ENCODE peak calls at places on chromosomes 6 and 20, in six cellular contexts. D is uterus, A is heart left ventricle, I is esophagus squamous epithelium, Z is body of pancreas, L is H54. E is an unnamed sample.

GRCh38 chr6:154202334-154202733 is 154.3 kb downstream of the IPCEF1 start:
- DNase-seq in Z (no peak), L (no peak), I (no peak), D (no peak), A (no peak), E (no peak)

GRCh38 chr6:106510090-106510970 is 119.0 kb downstream of the RTN4IP1 start:
- DNase-seq in Z (peak; percentile 73), D (peak; percentile 42), L (no peak), I (no peak), A (peak; percentile 54), E (peak; percentile 62)

GRCh38 chr6:43359381-43359780 is 10.1 kb downstream of the ZNF318 start:
- DNase-seq in A (no peak), D (no peak), I (no peak), Z (no peak), L (no peak), E (no peak)

GRCh38 chr6:117711369-117711768 is 36.1 kb downstream of the NUS1 start:
- DNase-seq in D (no peak), I (no peak), A (no peak), L (no peak), Z (no peak), E (no peak)

GRCh38 chr6:34684364-34684763 is 12.2 kb downstream of the ILRUN start:
- DNase-seq in L (no peak), Z (no peak), D (no peak), I (no peak), A (no peak), E (no peak)

GRCh38 chr6:158467923-158468322 is 92.0 kb upstream of the TMEM181 start:
- DNase-seq in I (no peak), L (no peak), D (no peak), Z (no peak), A (no peak), E (no peak)

GRCh38 chr6:68326762-68327161 is 308.3 kb upstream of the ADGRB3 start:
- DNase-seq in Z (no peak), L (no peak), A (no peak), D (no peak), I (no peak), E (peak; percentile 60)

GRCh38 chr20:45358282-45359068 is 4.5 kb upstream of the SYS1 start:
- DNase-seq in L (no peak), D (peak; percentile 94), Z (peak; percentile 71), I (no peak), A (peak; percentile 79), E (peak; percentile 95)

GRCh38 chr20:50038574-50038991 is 55.8 kb downstream of the SNAI1 start:
- DNase-seq in D (no peak), Z (no peak), I (no peak), L (no peak), A (no peak), E (no peak)

GRCh38 chr6:125585470-125585869 is 164.0 kb upstream of the HEY2 start:
- DNase-seq in I (no peak), Z (no peak), L (no peak), A (no peak), D (no peak), E (no peak)

GRCh38 chr20:63287697-63288580 is 5.0 kb upstream of the COL20A1 start:
- DNase-seq in D (no peak), L (no peak), Z (no peak), A (no peak), I (no peak), E (no peak)

GRCh38 chr6:16430661-16431089 is 192.3 kb downstream of the GMPR start:
- DNase-seq in A (no peak), I (no peak), L (no peak), Z (no peak), D (no peak), E (no peak)

GRCh38 chr20:33796263-33796906 is 14.8 kb upstream of the CHMP4B start:
- DNase-seq in D (no peak), I (no peak), A (no peak), L (no peak), Z (peak; percentile 89), E (no peak)

GRCh38 chr6:137866200-137866913 is 702 bp upstream of the TNFAIP3 start:
- DNase-seq in L (peak; percentile 31), Z (no peak), D (peak; percentile 68), I (no peak), A (peak; percentile 50), E (peak; percentile 57)

GRCh38 chr6:108798672-108799355 is 49.4 kb upstream of the ARMC2 start:
- DNase-seq in L (no peak), D (peak; percentile 32), I (no peak), A (peak; percentile 37), Z (peak; percentile 41), E (no peak)

GRCh38 chr6:161137839-161138544 is 135.9 kb downstream of the AGPAT4 start:
- DNase-seq in Z (no peak), D (no peak), I (no peak), A (no peak), L (no peak), E (no peak)

GRCh38 chr20:9508240-9508661 is 6.1 kb upstream of the LAMP5 start:
- DNase-seq in Z (no peak), L (no peak), I (no peak), D (no peak), A (no peak), E (no peak)

GRCh38 chr20:59574308-59574707 is 30.0 kb upstream of the PHACTR3 start:
- DNase-seq in D (no peak), A (no peak), I (no peak), L (no peak), Z (no peak), E (no peak)

GRCh38 chr20:43799150-43799711 is 72.4 kb upstream of the GTSF1L start:
- DNase-seq in A (no peak), Z (no peak), I (no peak), D (no peak), L (no peak), E (no peak)

GRCh38 chr20:653110-653589 is at the start of gene SRXN1:
- DNase-seq in D (peak; percentile 90), A (peak; percentile 94), Z (peak; percentile 94), L (peak; percentile 96), I (peak; percentile 39), E (peak; percentile 63)

GRCh38 chr6:49646130-49646824 is 9.6 kb upstream of the RHAG start:
- DNase-seq in Z (no peak), D (no peak), L (no peak), I (no peak), A (no peak), E (no peak)

GRCh38 chr6:100339574-100340255 is 125.0 kb downstream of the SIM1 start:
- DNase-seq in I (no peak), A (no peak), Z (peak; percentile 9), D (no peak), L (no peak), E (no peak)

GRCh38 chr6:128739112-128739511 is 143.8 kb upstream of the LAMA2 start:
- DNase-seq in L (no peak), I (no peak), Z (no peak), D (no peak), A (no peak), E (no peak)

GRCh38 chr20:58890454-58891075 is 38.0 kb downstream of the GNAS start:
- DNase-seq in A (peak; percentile 90), Z (peak; percentile 67), L (peak; percentile 49), I (no peak), D (peak; percentile 83), E (peak; percentile 69)

GRCh38 chr6:28105286-28105685 is 19.1 kb upstream of the ZSCAN16 start:
- DNase-seq in Z (no peak), A (no peak), D (no peak), L (peak; percentile 14), I (no peak), E (no peak)

GRCh38 chr6:30887901-30888300 is 3.6 kb downstream of the DDR1 start:
- DNase-seq in A (no peak), Z (no peak), I (no peak), L (no peak), D (no peak), E (no peak)

GRCh38 chr20:13256606-13257005 is 35.5 kb downstream of the ISM1 start:
- DNase-seq in I (no peak), L (no peak), D (no peak), Z (no peak), A (no peak), E (no peak)

GRCh38 chr6:15157479-15157878 is 88.4 kb upstream of the JARID2 start:
- DNase-seq in I (no peak), D (no peak), L (no peak), Z (no peak), A (no peak), E (no peak)

GRCh38 chr6:15148356-15149058 is 97.4 kb upstream of the JARID2 start:
- DNase-seq in Z (no peak), A (no peak), I (no peak), L (peak; percentile 27), D (no peak), E (no peak)

GRCh38 chr6:15153191-15153590 is 92.7 kb upstream of the JARID2 start:
- DNase-seq in D (no peak), I (no peak), L (no peak), Z (no peak), A (no peak), E (no peak)

GRCh38 chr6:15147827-15148226 is 98.0 kb upstream of the JARID2 start:
- DNase-seq in I (no peak), L (no peak), Z (no peak), D (no peak), A (no peak), E (no peak)

GRCh38 chr6:15152720-15153119 is 93.1 kb upstream of the JARID2 start:
- DNase-seq in L (no peak), I (no peak), A (no peak), Z (no peak), D (no peak), E (no peak)
- TF ChIP-seq POLR2A in L (no peak), I (no peak), A (no peak), Z (no peak), D (no peak), E (no peak)

DNA sequence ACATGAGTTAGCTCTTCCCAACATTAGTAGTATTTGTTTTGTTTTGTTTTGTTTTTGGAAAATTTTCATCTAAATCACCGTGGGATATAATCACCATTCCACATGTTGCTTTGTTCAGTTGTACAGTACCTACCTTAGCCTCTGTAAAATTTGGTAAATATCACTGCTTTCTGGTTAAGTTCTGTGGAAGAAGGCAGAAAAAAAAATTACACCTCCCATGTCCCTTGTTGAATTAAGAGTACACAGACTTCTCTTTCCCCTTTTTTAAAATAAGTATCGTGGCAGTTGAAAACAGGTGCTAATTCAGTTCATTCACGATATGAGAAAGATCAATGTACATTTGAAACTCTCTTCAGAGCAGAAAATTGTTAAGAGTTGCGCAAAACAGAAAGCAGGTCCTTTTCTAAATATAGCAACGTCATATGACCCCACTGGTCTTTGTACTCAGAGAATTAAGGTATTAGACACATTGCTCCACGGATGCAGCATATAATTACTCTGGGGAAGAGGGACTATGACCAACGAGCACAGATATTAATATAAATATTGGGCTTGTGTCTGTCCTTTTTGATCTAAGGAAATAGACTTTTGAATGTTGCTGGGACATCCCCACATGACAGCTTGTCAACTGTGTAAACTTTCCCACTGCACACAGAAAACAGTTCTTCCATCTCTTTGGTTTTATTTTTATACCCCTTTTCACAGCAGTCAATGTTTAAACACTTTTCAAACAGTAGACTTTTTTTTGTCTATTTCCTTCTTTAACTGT is 58.6 kb upstream of the ZNF217 start:
- DNase-seq in A (no peak), L (no peak), Z (no peak), I (no peak), D (no peak), E (no peak)
- TF ChIP-seq POLR2A in A (no peak), L (no peak), Z (no peak), I (no peak), D (no peak), E (no peak)

GRCh38 chr20:17969884-17970409 is 1.1 kb downstream of the MGME1 start:
- DNase-seq in L (peak; percentile 53), A (peak; percentile 39), I (no peak), Z (peak; percentile 13), D (no peak), E (peak; percentile 89)
- TF ChIP-seq POLR2A in L (peak; percentile 36), A (no peak), I (no peak), Z (peak; percentile 38), D (no peak), E (no peak)

GRCh38 chr6:32192608-32193039 is at the start of gene GPSM3:
- DNase-seq in A (peak; percentile 81), Z (no peak), D (no peak), L (no peak), I (no peak), E (no peak)
- TF ChIP-seq POLR2A in A (no peak), Z (peak; percentile 32), D (no peak), L (no peak), I (no peak), E (no peak)

E was measured in lower leg skin.